ENCODE peak calls at places on chromosomes 11 and 22, in six cellular contexts. H is K562, S is H1, Z is GM12878, W is HepG2, X is GM12891. L is an unnamed sample.
A peak's percentile ranks its signal among the peaks of the same experiment; 100 is the strongest.

GRCh38 chr22:43168416-43169309 is 17.3 kb downstream of the TSPO start:
- DNase-seq in H (no peak), S (no peak), Z (no peak), W (no peak), X (no peak), L (no peak)

GRCh38 chr11:74004694-74005615 is 3.9 kb downstream of the UCP3 start:
- DNase-seq in H (peak; percentile 50), S (no peak), Z (no peak), W (no peak), X (no peak), L (no peak)

GRCh38 chr11:13603661-13604060 is 64.8 kb upstream of the FAR1 start:
- DNase-seq in H (no peak), S (no peak), Z (no peak), W (no peak), X (no peak), L (no peak)

GRCh38 chr11:10225553-10225952 is 68.5 kb downstream of the SBF2 start:
- DNase-seq in H (no peak), S (no peak), Z (no peak), W (no peak), X (no peak), L (no peak)

GRCh38 chr22:45462034-45462655 is 40.5 kb upstream of the FBLN1 start:
- DNase-seq in H (peak; percentile 5), S (no peak), Z (no peak), W (peak; percentile 58), X (no peak), L (no peak)

GRCh38 chr11:109512249-109512648 is 90.3 kb downstream of the C11orf87 start:
- DNase-seq in H (no peak), S (no peak), Z (no peak), W (no peak), X (no peak), L (no peak)

GRCh38 chr11:78428273-78428651 is 10.6 kb upstream of the GAB2 start:
- DNase-seq in H (peak; percentile 30), S (no peak), Z (no peak), W (no peak), X (no peak), L (no peak)

GRCh38 chr11:1780700-1781592 is 17.2 kb upstream of the CTSD start:
- DNase-seq in H (no peak), S (no peak), Z (no peak), W (no peak), X (no peak), L (no peak)

GRCh38 chr22:40175571-40176105 is 2.1 kb upstream of the TNRC6B start:
- DNase-seq in H (no peak), S (no peak), Z (no peak), W (no peak), X (no peak), L (no peak)

GRCh38 chr11:20937826-20938225 is 268.4 kb downstream of the NELL1 start:
- DNase-seq in H (no peak), S (no peak), Z (no peak), W (no peak), X (no peak), L (no peak)

GRCh38 chr11:108958446-108959123 is 293.7 kb downstream of the DDX10 start:
- DNase-seq in H (peak; percentile 43), S (no peak), Z (no peak), W (no peak), X (no peak), L (no peak)

GRCh38 chr11:24723231-24723630 is 226.4 kb downstream of the LUZP2 start:
- DNase-seq in H (no peak), S (no peak), Z (no peak), W (no peak), X (no peak), L (no peak)

GRCh38 chr22:27467039-27467438 is 334.5 kb downstream of the MN1 start:
- DNase-seq in H (no peak), S (no peak), Z (no peak), W (no peak), X (no peak), L (no peak)

GRCh38 chr11:72091292-72091691 is 10.6 kb downstream of the LRRC51 start:
- DNase-seq in H (peak; percentile 86), S (peak; percentile 66), Z (no peak), W (peak; percentile 68), X (peak; percentile 60), L (peak; percentile 55)

GRCh38 chr11:67699521-67699920 is 25.1 kb upstream of the ALDH3B2 start:
- DNase-seq in H (no peak), S (no peak), Z (no peak), W (no peak), X (no peak), L (no peak)

GRCh38 chr11:107857550-107858216 is 904 bp downstream of the SLC35F2 start:
- DNase-seq in H (peak; percentile 34), S (no peak), Z (no peak), W (no peak), X (no peak), L (no peak)

GRCh38 chr11:103295704-103296103 is 186.5 kb downstream of the DYNC2H1 start:
- DNase-seq in H (peak; percentile 3), S (no peak), Z (no peak), W (no peak), X (no peak), L (no peak)

GRCh38 chr11:73271936-73272679 is at the start of gene P2RY6:
- DNase-seq in H (no peak), S (no peak), Z (no peak), W (peak; percentile 75), X (no peak), L (no peak)

GRCh38 chr22:24727218-24727851 is 47.2 kb downstream of the PIWIL3 start:
- DNase-seq in H (peak; percentile 75), S (no peak), Z (no peak), W (peak; percentile 92), X (no peak), L (no peak)

GRCh38 chr11:33701302-33701701 is 676 bp upstream of the C11orf91 start:
- DNase-seq in H (no peak), S (no peak), Z (no peak), W (no peak), X (no peak), L (no peak)

GRCh38 chr11:35822815-35823495 is 120.9 kb upstream of the LDLRAD3 start:
- DNase-seq in H (no peak), S (no peak), Z (no peak), W (no peak), X (no peak), L (no peak)

GRCh38 chr11:27153136-27153535 is 112.5 kb downstream of the BBOX1 start:
- DNase-seq in H (no peak), S (no peak), Z (no peak), W (no peak), X (no peak), L (no peak)

GRCh38 chr11:122741613-122742012 is 86.1 kb downstream of the UBASH3B start:
- DNase-seq in H (no peak), S (no peak), Z (no peak), W (no peak), X (no peak), L (no peak)

GRCh38 chr22:29907753-29908515 is 25.0 kb downstream of the MTMR3 start:
- DNase-seq in H (peak; percentile 93), S (no peak), Z (no peak), W (peak; percentile 75), X (no peak), L (no peak)

GRCh38 chr11:86162257-86162656 is 82.3 kb upstream of the EED start:
- DNase-seq in H (peak; percentile 67), S (no peak), Z (no peak), W (no peak), X (no peak), L (no peak)

DNA sequence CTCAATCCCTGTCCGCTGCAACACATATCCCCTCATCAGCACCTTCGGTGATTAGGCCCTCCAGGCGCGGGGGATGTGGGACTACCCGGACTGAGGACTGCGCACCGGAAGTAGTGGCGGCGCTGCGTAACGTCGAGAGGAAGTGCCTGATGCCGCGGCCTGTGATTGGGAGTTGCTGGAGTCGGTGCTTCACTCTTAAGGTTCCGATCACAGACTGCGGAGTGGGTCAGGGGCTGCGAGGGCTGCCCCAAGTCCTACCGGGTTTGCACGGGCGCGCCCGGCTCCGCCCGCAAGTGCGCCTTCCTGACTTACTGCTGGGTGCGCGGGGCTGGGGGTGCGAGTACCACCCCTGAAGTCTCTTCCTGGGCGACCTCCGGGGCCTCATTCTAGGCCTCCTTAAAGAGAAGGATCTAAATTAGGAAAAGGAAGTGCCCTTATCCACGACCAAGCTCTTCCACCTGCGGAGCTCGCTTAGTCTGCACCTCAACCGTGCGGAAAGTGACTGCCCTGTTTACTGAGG is at the start of gene ALKBH3:
- DNase-seq in H (peak; percentile 91), S (peak; percentile 87), Z (peak; percentile 65), W (peak; percentile 86), X (peak; percentile 67), L (peak; percentile 64)
- TF ChIP-seq POLR2A in H (peak; percentile 72), S (peak; percentile 19), Z (peak; percentile 90), W (peak; percentile 48), X (peak; percentile 69), L (peak; percentile 79)

GRCh38 chr11:100354736-100355135 is 332.4 kb upstream of the ARHGAP42 start:
- DNase-seq in H (no peak), S (no peak), Z (no peak), W (no peak), X (no peak), L (no peak)

GRCh38 chr11:100356035-100356434 is 331.1 kb upstream of the ARHGAP42 start:
- DNase-seq in H (no peak), S (no peak), Z (no peak), W (no peak), X (no peak), L (no peak)

GRCh38 chr11:100353083-100353482 is 334.0 kb upstream of the ARHGAP42 start:
- DNase-seq in H (no peak), S (no peak), Z (no peak), W (no peak), X (no peak), L (no peak)
- TF ChIP-seq TAF1 in H (no peak), S (no peak), Z (no peak), W (no peak), X (no peak), L (no peak)

GRCh38 chr11:133663586-133663985 is 131.3 kb upstream of the OPCML start:
- DNase-seq in H (no peak), S (no peak), Z (no peak), W (no peak), X (no peak), L (no peak)

GRCh38 chr11:133669371-133670046 is 137.2 kb upstream of the OPCML start:
- DNase-seq in H (no peak), S (no peak), Z (no peak), W (no peak), X (no peak), L (no peak)
- TF ChIP-seq POLR2AphosphoS5 in H (no peak), S (no peak), Z (no peak), W (no peak), X (no peak), L (no peak)

DNA sequence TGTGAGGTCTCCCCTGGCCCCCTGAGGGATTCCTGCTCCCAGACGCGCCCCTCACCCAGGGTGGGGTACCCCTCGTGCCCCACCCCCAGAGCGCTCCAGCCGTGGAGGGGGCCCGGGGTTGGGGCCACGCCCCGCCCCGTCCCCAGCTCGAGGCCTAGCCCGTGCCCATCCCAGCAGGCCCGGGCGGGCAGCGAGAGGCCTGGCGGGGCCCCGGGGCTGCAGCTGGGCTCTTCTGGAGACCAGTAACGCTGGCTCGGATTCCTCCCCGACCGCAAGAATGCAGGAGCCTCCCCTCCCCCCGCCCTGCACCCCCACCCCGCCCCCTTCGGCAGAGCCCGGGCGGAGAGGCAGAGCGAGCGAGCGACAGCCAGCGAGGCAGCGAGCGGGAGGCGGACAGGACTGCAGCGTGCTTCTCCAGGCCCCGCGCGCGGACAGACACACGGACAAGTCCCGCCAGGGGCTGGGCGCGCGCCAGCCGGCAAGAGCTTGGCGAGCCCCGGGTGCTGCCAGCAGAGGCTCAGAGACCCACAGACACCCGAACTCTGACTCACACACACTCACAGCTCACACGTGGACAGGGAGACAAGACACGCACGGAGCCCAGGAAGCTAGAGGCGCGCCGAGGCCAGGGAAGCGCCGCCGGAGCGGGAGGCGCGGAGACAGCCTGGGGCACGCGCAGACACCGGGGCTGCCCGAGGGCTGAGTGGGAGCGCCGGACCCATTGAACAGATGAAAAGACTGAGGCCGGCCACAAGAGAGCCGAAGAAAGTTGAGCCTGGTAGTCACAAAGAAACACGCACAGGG is 15.2 kb downstream of the BCL9L start:
- DNase-seq in H (peak; percentile 81), S (no peak), Z (no peak), W (peak; percentile 75), X (no peak), L (no peak)
- TF ChIP-seq POLR2A in H (peak; percentile 53), S (peak; percentile 61), Z (no peak), W (peak; percentile 43), X (no peak), L (no peak)